ENCODE peak calls at places on chromosomes 11 and 22, in seven cellular contexts. N is right cardiac atrium; O is EH; K is head of caudate nucleus; S is stimulated activated CD4-positive, alpha-beta T cell treated with anti-CD3 and anti-CD28 coated beads, Interleukin-4, amount 100 ng/mL, for 48 hours; B is heart right ventricle; U is left cardiac atrium. J is an unnamed sample.

GRCh38 chr11:64078905-64079304 is 43.2 kb downstream of the FLRT1 start:
- DNase-seq in N (no peak), O (no peak), K (no peak), S (no peak), B (no peak), U (no peak), J (no peak)

GRCh38 chr22:38176170-38176741 is 5.4 kb downstream of the PLA2G6 start:
- DNase-seq in N (peak), O (peak), K (no peak), S (no peak), B (peak), U (peak), J (peak)

GRCh38 chr11:5336331-5336730 is 7.0 kb downstream of the OR51B5 start:
- DNase-seq in N (no peak), O (peak), K (no peak), S (no peak), B (no peak), U (no peak), J (no peak)

GRCh38 chr11:73988227-73988626 is 5.6 kb upstream of the UCP2 start:
- DNase-seq in N (no peak), O (no peak), K (no peak), S (no peak), B (no peak), U (no peak), J (no peak)

GRCh38 chr11:15969281-15969680 is 387.1 kb downstream of the SOX6 start:
- DNase-seq in N (peak), O (peak), K (no peak), S (no peak), B (peak), U (peak), J (peak)

GRCh38 chr11:44159848-44160721 is 64.6 kb downstream of the EXT2 start:
- DNase-seq in N (no peak), O (no peak), K (no peak), S (no peak), B (no peak), U (no peak), J (no peak)

GRCh38 chr22:49997932-49998717 is 14.4 kb downstream of the IL17REL start:
- DNase-seq in N (no peak), O (no peak), K (peak), S (no peak), B (no peak), U (no peak), J (no peak)

GRCh38 chr11:17581732-17582053 is 34.6 kb downstream of the OTOG start:
- DNase-seq in N (no peak), O (no peak), K (no peak), S (no peak), B (no peak), U (no peak), J (no peak)

GRCh38 chr11:17978553-17979287 is 34.1 kb downstream of the SERGEF start:
- DNase-seq in N (peak), O (peak), K (peak), S (peak), B (peak), U (peak), J (peak)

GRCh38 chr11:115665345-115665901 is 161.2 kb upstream of the CADM1 start:
- DNase-seq in N (peak), O (no peak), K (no peak), S (no peak), B (no peak), U (no peak), J (no peak)

GRCh38 chr22:39907605-39908097 is 6.8 kb downstream of the GRAP2 start:
- DNase-seq in N (no peak), O (no peak), K (no peak), S (no peak), B (no peak), U (no peak), J (no peak)

GRCh38 chr11:56271092-56271491 is 2.9 kb upstream of the OR5T1 start:
- DNase-seq in N (no peak), O (no peak), K (no peak), S (no peak), B (no peak), U (no peak), J (no peak)

GRCh38 chr22:20970939-20971657 is 4.0 kb downstream of the AIFM3 start:
- DNase-seq in N (peak), O (no peak), K (no peak), S (no peak), B (no peak), U (no peak), J (no peak)

GRCh38 chr11:62104001-62104400 is 19.8 kb upstream of the INCENP start:
- DNase-seq in N (no peak), O (peak), K (no peak), S (no peak), B (no peak), U (no peak), J (no peak)

GRCh38 chr11:73185680-73186293 is 32.3 kb upstream of the P2RY2 start:
- DNase-seq in N (peak), O (peak), K (no peak), S (no peak), B (no peak), U (no peak), J (peak)

GRCh38 chr11:46120361-46120710 is 918 bp downstream of the PHF21A start:
- DNase-seq in N (peak), O (no peak), K (no peak), S (no peak), B (peak), U (peak), J (no peak)

GRCh38 chr11:335779-336665 is 15.4 kb upstream of the IFITM3 start:
- DNase-seq in N (peak), O (peak), K (no peak), S (no peak), B (no peak), U (peak), J (peak)

J was measured in myocyte.